ENCODE peak calls at places on chromosomes 16 and 17, in ten cellular contexts. One of them, this sample, is unnamed.

GRCh38 chr17:8680850-8681174 is 50.3 kb upstream of the MYH10 start:
- DNase-seq in NAMALWA: no peak
- DNase-seq in head of caudate nucleus: no peak
- DNase-seq in AG04450: no peak
- DNase-seq in ovary: no peak
- DNase-seq in germinal center: no peak
- DNase-seq in amygdala: no peak
- DNase-seq in T-helper 2 cell: no peak
- DNase-seq in GM12891: no peak
- DNase-seq in H9: no peak
- DNase-seq in this sample: no peak

GRCh38 chr16:78340590-78340989 is 241.1 kb downstream of the WWOX start:
- DNase-seq in NAMALWA: no peak
- DNase-seq in head of caudate nucleus: no peak
- DNase-seq in AG04450: no peak
- DNase-seq in ovary: no peak
- DNase-seq in germinal center: no peak
- DNase-seq in amygdala: no peak
- DNase-seq in T-helper 2 cell: no peak
- DNase-seq in GM12891: no peak
- DNase-seq in H9: no peak
- DNase-seq in this sample: no peak

GRCh38 chr17:13583996-13584700 is 17.6 kb downstream of the HS3ST3A1 start:
- DNase-seq in NAMALWA: no peak
- DNase-seq in head of caudate nucleus: no peak
- DNase-seq in AG04450: no peak
- DNase-seq in ovary: no peak
- DNase-seq in germinal center: no peak
- DNase-seq in amygdala: no peak
- DNase-seq in T-helper 2 cell: no peak
- DNase-seq in GM12891: no peak
- DNase-seq in H9: no peak
- DNase-seq in this sample: no peak

GRCh38 chr17:78748048-78748729 is 33.9 kb downstream of the CYTH1 start:
- DNase-seq in NAMALWA: peak; percentile 50
- DNase-seq in head of caudate nucleus: no peak
- DNase-seq in AG04450: no peak
- DNase-seq in ovary: no peak
- DNase-seq in germinal center: no peak
- DNase-seq in amygdala: no peak
- DNase-seq in T-helper 2 cell: no peak
- DNase-seq in GM12891: no peak
- DNase-seq in H9: no peak
- DNase-seq in this sample: no peak

GRCh38 chr16:50275428-50276127 is 9.2 kb downstream of the ADCY7 start:
- DNase-seq in NAMALWA: peak; percentile 36
- DNase-seq in head of caudate nucleus: no peak
- DNase-seq in AG04450: no peak
- DNase-seq in ovary: no peak
- DNase-seq in germinal center: no peak
- DNase-seq in amygdala: no peak
- DNase-seq in T-helper 2 cell: no peak
- DNase-seq in GM12891: no peak
- DNase-seq in H9: no peak
- DNase-seq in this sample: no peak

GRCh38 chr17:45749831-45750335 is 34.2 kb upstream of the CRHR1 start:
- DNase-seq in NAMALWA: no peak
- DNase-seq in head of caudate nucleus: no peak
- DNase-seq in AG04450: no peak
- DNase-seq in ovary: no peak
- DNase-seq in germinal center: no peak
- DNase-seq in amygdala: no peak
- DNase-seq in T-helper 2 cell: no peak
- DNase-seq in GM12891: no peak
- DNase-seq in H9: no peak
- DNase-seq in this sample: no peak

GRCh38 chr17:67273900-67274299 is 28.9 kb upstream of the HELZ start:
- DNase-seq in NAMALWA: no peak
- DNase-seq in head of caudate nucleus: no peak
- DNase-seq in AG04450: no peak
- DNase-seq in ovary: no peak
- DNase-seq in germinal center: no peak
- DNase-seq in amygdala: no peak
- DNase-seq in T-helper 2 cell: no peak
- DNase-seq in GM12891: no peak
- DNase-seq in H9: no peak
- DNase-seq in this sample: no peak

GRCh38 chr17:28988475-28988874 is 17.4 kb downstream of the SEZ6 start:
- DNase-seq in NAMALWA: no peak
- DNase-seq in head of caudate nucleus: no peak
- DNase-seq in AG04450: no peak
- DNase-seq in ovary: no peak
- DNase-seq in germinal center: no peak
- DNase-seq in amygdala: no peak
- DNase-seq in T-helper 2 cell: no peak
- DNase-seq in GM12891: no peak
- DNase-seq in H9: no peak
- DNase-seq in this sample: no peak

GRCh38 chr16:68754117-68754792 is 17.2 kb downstream of the CDH1 start:
- DNase-seq in NAMALWA: no peak
- DNase-seq in head of caudate nucleus: no peak
- DNase-seq in AG04450: no peak
- DNase-seq in ovary: no peak
- DNase-seq in germinal center: no peak
- DNase-seq in amygdala: no peak
- DNase-seq in T-helper 2 cell: no peak
- DNase-seq in GM12891: no peak
- DNase-seq in H9: no peak
- DNase-seq in this sample: no peak

GRCh38 chr17:69246726-69247375 is 18.2 kb upstream of the ABCA10 start:
- DNase-seq in NAMALWA: peak; percentile 73
- DNase-seq in head of caudate nucleus: no peak
- DNase-seq in AG04450: no peak
- DNase-seq in ovary: no peak
- DNase-seq in germinal center: peak; percentile 24
- DNase-seq in amygdala: no peak
- DNase-seq in T-helper 2 cell: no peak
- DNase-seq in GM12891: no peak
- DNase-seq in H9: no peak
- DNase-seq in this sample: no peak

GRCh38 chr17:66725956-66726355 is 109.0 kb upstream of the CACNG5 start:
- DNase-seq in NAMALWA: no peak
- DNase-seq in head of caudate nucleus: no peak
- DNase-seq in AG04450: no peak
- DNase-seq in ovary: no peak
- DNase-seq in germinal center: no peak
- DNase-seq in amygdala: no peak
- DNase-seq in T-helper 2 cell: no peak
- DNase-seq in GM12891: no peak
- DNase-seq in H9: no peak
- DNase-seq in this sample: no peak

GRCh38 chr16:65538945-65539344 is 417.1 kb upstream of the CDH11 start:
- DNase-seq in NAMALWA: no peak
- DNase-seq in head of caudate nucleus: no peak
- DNase-seq in AG04450: no peak
- DNase-seq in ovary: no peak
- DNase-seq in germinal center: no peak
- DNase-seq in amygdala: no peak
- DNase-seq in T-helper 2 cell: no peak
- DNase-seq in GM12891: no peak
- DNase-seq in H9: no peak
- DNase-seq in this sample: no peak